ENCODE peak calls at places on chromosomes 16 and 17, in seven cellular contexts. One of them, this sample, is unnamed.

GRCh38 chr17:52653014-52653413 is 494.5 kb upstream of the CA10 start:
- DNase-seq in A673: no peak
- DNase-seq in endothelial cell of umbilical vein: no peak
- DNase-seq in neural progenitor cell: no peak
- DNase-seq in GM23338: no peak
- DNase-seq in HCT116: no peak
- DNase-seq in GM23248: no peak
- DNase-seq in this sample: no peak

GRCh38 chr17:34054495-34054894 is 200.6 kb upstream of the CCL2 start:
- DNase-seq in endothelial cell of umbilical vein: no peak
- DNase-seq in neural progenitor cell: no peak
- DNase-seq in GM23248: no peak
- DNase-seq in GM23338: no peak
- DNase-seq in HCT116: no peak
- DNase-seq in A673: no peak
- DNase-seq in this sample: no peak

GRCh38 chr17:48776602-48777001 is 40.4 kb downstream of the TTLL6 start:
- DNase-seq in HCT116: no peak
- DNase-seq in GM23338: no peak
- DNase-seq in neural progenitor cell: no peak
- DNase-seq in endothelial cell of umbilical vein: no peak
- DNase-seq in A673: no peak
- DNase-seq in GM23248: no peak
- DNase-seq in this sample: no peak

GRCh38 chr16:61362583-61362982 is 673.7 kb downstream of the CDH8 start:
- DNase-seq in GM23338: no peak
- DNase-seq in neural progenitor cell: no peak
- DNase-seq in GM23248: no peak
- DNase-seq in A673: peak; percentile 52
- DNase-seq in HCT116: no peak
- DNase-seq in endothelial cell of umbilical vein: no peak
- DNase-seq in this sample: no peak

GRCh38 chr16:68902376-68903345 is 59.3 kb downstream of the TANGO6 start:
- DNase-seq in neural progenitor cell: peak; percentile 75
- DNase-seq in GM23338: peak; percentile 93
- DNase-seq in A673: peak; percentile 68
- DNase-seq in HCT116: peak; percentile 72
- DNase-seq in endothelial cell of umbilical vein: peak; percentile 77
- DNase-seq in GM23248: peak; percentile 72
- DNase-seq in this sample: peak; percentile 49

GRCh38 chr17:81400154-81400938 is 5.1 kb downstream of the BAHCC1 start:
- DNase-seq in A673: peak; percentile 92
- DNase-seq in endothelial cell of umbilical vein: peak; percentile 67
- DNase-seq in HCT116: no peak
- DNase-seq in neural progenitor cell: peak; percentile 95
- DNase-seq in GM23248: peak; percentile 76
- DNase-seq in GM23338: peak; percentile 77
- DNase-seq in this sample: peak; percentile 15

GRCh38 chr17:1362065-1362848 is 37.8 kb downstream of the YWHAE start:
- DNase-seq in GM23248: peak; percentile 58
- DNase-seq in neural progenitor cell: no peak
- DNase-seq in HCT116: no peak
- DNase-seq in endothelial cell of umbilical vein: peak; percentile 38
- DNase-seq in GM23338: no peak
- DNase-seq in A673: no peak
- DNase-seq in this sample: no peak

GRCh38 chr16:54928016-54928356 is 2.7 kb upstream of the IRX5 start:
- DNase-seq in HCT116: no peak
- DNase-seq in GM23248: peak; percentile 75
- DNase-seq in neural progenitor cell: peak; percentile 51
- DNase-seq in endothelial cell of umbilical vein: peak; percentile 42
- DNase-seq in A673: peak; percentile 49
- DNase-seq in GM23338: peak; percentile 30
- DNase-seq in this sample: peak; percentile 54

GRCh38 chr16:89869911-89870310 is 3.5 kb upstream of the TCF25 start:
- DNase-seq in endothelial cell of umbilical vein: no peak
- DNase-seq in GM23248: no peak
- DNase-seq in GM23338: no peak
- DNase-seq in neural progenitor cell: no peak
- DNase-seq in HCT116: no peak
- DNase-seq in A673: no peak
- DNase-seq in this sample: no peak

GRCh38 chr17:72715906-72716572 is 376.4 kb downstream of the SLC39A11 start:
- DNase-seq in GM23248: peak; percentile 95
- DNase-seq in A673: peak; percentile 37
- DNase-seq in GM23338: no peak
- DNase-seq in endothelial cell of umbilical vein: no peak
- DNase-seq in neural progenitor cell: no peak
- DNase-seq in HCT116: peak; percentile 100
- DNase-seq in this sample: no peak

GRCh38 chr16:81163671-81164070 is 67.5 kb upstream of the GCSH start:
- DNase-seq in GM23248: no peak
- DNase-seq in A673: no peak
- DNase-seq in neural progenitor cell: no peak
- DNase-seq in GM23338: no peak
- DNase-seq in endothelial cell of umbilical vein: no peak
- DNase-seq in HCT116: no peak
- DNase-seq in this sample: no peak

GRCh38 chr16:81469710-81470481 is 25.3 kb downstream of the CMIP start:
- DNase-seq in HCT116: no peak
- DNase-seq in neural progenitor cell: no peak
- DNase-seq in endothelial cell of umbilical vein: no peak
- DNase-seq in A673: no peak
- DNase-seq in GM23338: no peak
- DNase-seq in GM23248: no peak
- DNase-seq in this sample: peak; percentile 82

GRCh38 chr16:49478107-49478506 is 104.5 kb downstream of the C16orf78 start:
- DNase-seq in GM23338: no peak
- DNase-seq in GM23248: no peak
- DNase-seq in A673: no peak
- DNase-seq in HCT116: no peak
- DNase-seq in neural progenitor cell: no peak
- DNase-seq in endothelial cell of umbilical vein: no peak
- DNase-seq in this sample: no peak

DNA sequence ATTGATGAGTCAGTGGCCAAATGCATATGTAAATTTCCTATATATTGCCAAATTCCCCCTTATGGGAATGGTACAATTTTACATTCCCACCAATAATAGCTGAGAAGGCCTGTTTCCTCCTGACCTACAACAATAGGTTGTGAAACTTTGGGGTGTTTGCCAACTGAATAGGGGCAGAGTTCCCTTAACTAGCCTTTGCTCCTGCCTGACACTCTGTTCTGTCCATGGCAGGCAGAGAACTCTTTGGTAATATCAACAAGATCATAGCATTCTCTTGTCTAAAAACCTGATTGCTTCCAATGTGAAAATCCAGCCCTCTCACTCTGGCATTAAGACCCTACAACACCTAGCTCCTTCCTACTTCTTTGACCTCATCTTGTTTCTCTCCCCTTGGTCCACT is 149.7 kb downstream of the HAPSTR1 start:
- DNase-seq in neural progenitor cell: no peak
- DNase-seq in A673: no peak
- DNase-seq in HCT116: no peak
- DNase-seq in GM23248: no peak
- DNase-seq in endothelial cell of umbilical vein: no peak
- DNase-seq in GM23338: no peak
- DNase-seq in this sample: no peak
- H3K27me3 ChIP-seq in neural progenitor cell: no peaks in the 10 kb centered on the region
- H3K27me3 ChIP-seq in A673: no peaks in the 10 kb centered on the region
- H3K27me3 ChIP-seq in HCT116: no peaks in the 10 kb centered on the region
- H3K27me3 ChIP-seq in GM23248: no peaks in the 10 kb centered on the region
- H3K27me3 ChIP-seq in endothelial cell of umbilical vein: no peaks in the 10 kb centered on the region
- H3K27me3 ChIP-seq in GM23338: no peaks in the 10 kb centered on the region
- H3K27me3 ChIP-seq in this sample: peaks cover under 1% of the 10 kb centered on the region

GRCh38 chr17:83099570-83100181 is 20.3 kb downstream of the METRNL start:
- DNase-seq in A673: no peak
- DNase-seq in HCT116: no peak
- DNase-seq in neural progenitor cell: peak; percentile 32
- DNase-seq in GM23248: peak; percentile 80
- DNase-seq in GM23338: no peak
- DNase-seq in endothelial cell of umbilical vein: no peak
- DNase-seq in this sample: peak; percentile 28
- TF ChIP-seq EZH2 in A673: no peak
- TF ChIP-seq EZH2 in HCT116: no peak
- TF ChIP-seq EZH2 in neural progenitor cell: no peak
- TF ChIP-seq EZH2 in GM23248: no peak
- TF ChIP-seq EZH2 in GM23338: no peak
- TF ChIP-seq EZH2 in endothelial cell of umbilical vein: peak; percentile 3
- TF ChIP-seq EZH2 in this sample: peak; percentile 88

GRCh38 chr17:57603541-57603940 is 141.6 kb downstream of the CCDC182 start:
- DNase-seq in GM23248: no peak
- DNase-seq in GM23338: no peak
- DNase-seq in A673: no peak
- DNase-seq in neural progenitor cell: no peak
- DNase-seq in endothelial cell of umbilical vein: no peak
- DNase-seq in HCT116: no peak
- DNase-seq in this sample: peak; percentile 23
- H3K27ac ChIP-seq in GM23248: no peak overlapping the region
- H3K27ac ChIP-seq in GM23338: no peak overlapping the region
- H3K27ac ChIP-seq in A673: no peak overlapping the region
- H3K27ac ChIP-seq in neural progenitor cell: no peak overlapping the region
- H3K27ac ChIP-seq in endothelial cell of umbilical vein: no peak overlapping the region
- H3K27ac ChIP-seq in HCT116: no peak overlapping the region
- H3K27ac ChIP-seq in this sample: peak overlapping the region; percentile 98

GRCh38 chr17:61429274-61429673 is 22.9 kb upstream of the TBX4 start:
- DNase-seq in neural progenitor cell: no peak
- DNase-seq in HCT116: no peak
- DNase-seq in endothelial cell of umbilical vein: no peak
- DNase-seq in GM23338: no peak
- DNase-seq in A673: no peak
- DNase-seq in GM23248: no peak
- DNase-seq in this sample: no peak

GRCh38 chr17:61426482-61427304 is 25.5 kb upstream of the TBX4 start:
- DNase-seq in HCT116: peak; percentile 73
- DNase-seq in neural progenitor cell: no peak
- DNase-seq in GM23248: peak; percentile 73
- DNase-seq in endothelial cell of umbilical vein: no peak
- DNase-seq in A673: no peak
- DNase-seq in GM23338: no peak
- DNase-seq in this sample: no peak

GRCh38 chr17:61425682-61426481 is 26.2 kb downstream of the TBX2 start:
- DNase-seq in HCT116: peak; percentile 63
- DNase-seq in GM23338: peak; percentile 77
- DNase-seq in A673: no peak
- DNase-seq in neural progenitor cell: peak; percentile 53
- DNase-seq in endothelial cell of umbilical vein: no peak
- DNase-seq in GM23248: no peak
- DNase-seq in this sample: no peak

GRCh38 chr17:61423967-61424649 is 24.5 kb downstream of the TBX2 start:
- DNase-seq in HCT116: no peak
- DNase-seq in A673: no peak
- DNase-seq in neural progenitor cell: no peak
- DNase-seq in GM23248: no peak
- DNase-seq in GM23338: no peak
- DNase-seq in endothelial cell of umbilical vein: no peak
- DNase-seq in this sample: no peak

DNA sequence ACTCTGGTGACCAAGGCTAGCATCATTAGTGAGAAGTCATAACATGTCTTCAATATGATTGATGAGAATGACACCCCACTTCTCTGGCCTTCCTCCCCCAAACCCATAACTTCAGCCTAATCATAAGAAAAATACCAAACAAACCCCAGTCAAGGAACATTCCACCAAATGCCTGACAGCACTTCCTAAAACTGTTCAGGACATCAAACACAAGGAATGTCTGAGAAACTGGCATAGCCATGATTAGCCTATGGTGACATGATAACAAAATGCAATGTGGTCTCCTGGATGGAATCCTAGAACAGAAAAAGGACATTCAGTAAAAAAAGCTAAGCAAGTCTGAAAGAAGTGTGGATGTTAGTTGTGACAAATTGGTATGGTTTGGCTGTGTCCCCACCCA is 24.7 kb upstream of the TBX4 start:
- DNase-seq in A673: no peak
- DNase-seq in GM23338: no peak
- DNase-seq in HCT116: no peak
- DNase-seq in endothelial cell of umbilical vein: no peak
- DNase-seq in GM23248: no peak
- DNase-seq in neural progenitor cell: no peak
- DNase-seq in this sample: no peak
- H3K27me3 ChIP-seq in A673: no peaks in the 10 kb centered on the region
- H3K27me3 ChIP-seq in GM23338: no peaks in the 10 kb centered on the region
- H3K27me3 ChIP-seq in HCT116: no peaks in the 10 kb centered on the region
- H3K27me3 ChIP-seq in endothelial cell of umbilical vein: no peaks in the 10 kb centered on the region
- H3K27me3 ChIP-seq in GM23248: peaks cover 7% of the 10 kb centered on the region
- H3K27me3 ChIP-seq in neural progenitor cell: peaks cover 13% of the 10 kb centered on the region
- H3K27me3 ChIP-seq in this sample: peaks cover 24% of the 10 kb centered on the region

GRCh38 chr16:3027983-3028715 is 4.3 kb downstream of the THOC6 start:
- DNase-seq in endothelial cell of umbilical vein: peak; percentile 70
- DNase-seq in GM23248: peak; percentile 82
- DNase-seq in A673: peak; percentile 90
- DNase-seq in HCT116: peak; percentile 62
- DNase-seq in neural progenitor cell: peak; percentile 96
- DNase-seq in GM23338: peak; percentile 92
- DNase-seq in this sample: peak; percentile 83

GRCh38 chr16:3028716-3029319 is 5.0 kb downstream of the THOC6 start:
- DNase-seq in neural progenitor cell: no peak
- DNase-seq in GM23338: peak; percentile 42
- DNase-seq in endothelial cell of umbilical vein: no peak
- DNase-seq in GM23248: no peak
- DNase-seq in A673: no peak
- DNase-seq in HCT116: no peak
- DNase-seq in this sample: no peak

GRCh38 chr16:3029499-3030127 is 5.8 kb downstream of the THOC6 start:
- DNase-seq in neural progenitor cell: no peak
- DNase-seq in endothelial cell of umbilical vein: no peak
- DNase-seq in HCT116: no peak
- DNase-seq in GM23338: peak; percentile 56
- DNase-seq in GM23248: peak; percentile 84
- DNase-seq in A673: peak; percentile 49
- DNase-seq in this sample: no peak

GRCh38 chr16:3030872-3031212 is 5.9 kb downstream of the BICDL2 start:
- DNase-seq in endothelial cell of umbilical vein: no peak
- DNase-seq in neural progenitor cell: no peak
- DNase-seq in A673: no peak
- DNase-seq in HCT116: no peak
- DNase-seq in GM23248: no peak
- DNase-seq in GM23338: no peak
- DNase-seq in this sample: no peak

GRCh38 chr16:3030128-3030871 is 6.4 kb downstream of the BICDL2 start:
- DNase-seq in GM23338: no peak
- DNase-seq in GM23248: no peak
- DNase-seq in A673: no peak
- DNase-seq in neural progenitor cell: no peak
- DNase-seq in endothelial cell of umbilical vein: no peak
- DNase-seq in HCT116: no peak
- DNase-seq in this sample: no peak
- TF ChIP-seq EZH2 in GM23338: no peak
- TF ChIP-seq EZH2 in GM23248: no peak
- TF ChIP-seq EZH2 in A673: no peak
- TF ChIP-seq EZH2 in neural progenitor cell: no peak
- TF ChIP-seq EZH2 in endothelial cell of umbilical vein: no peak
- TF ChIP-seq EZH2 in HCT116: no peak
- TF ChIP-seq EZH2 in this sample: no peak

This sample was measured in DND-41.